ENCODE peak calls at places on chromosomes 1 and 21, in five cellular contexts. Q is K562, V is suprapubic skin, T is transverse colon, W is HCT116. O is an unnamed sample.

GRCh38 chr1:65090406-65090805 is 57.6 kb upstream of the AK4 start:
- DNase-seq in Q (no peak), V (no peak), T (no peak), W (no peak), O (no peak)

GRCh38 chr1:21816602-21817302 is 4.7 kb downstream of the LDLRAD2 start:
- DNase-seq in Q (no peak), V (no peak), T (no peak), W (peak), O (no peak)

GRCh38 chr1:224170748-224171478 is 12.1 kb upstream of the DEGS1 start:
- DNase-seq in Q (peak), V (no peak), T (peak), W (no peak), O (no peak)

GRCh38 chr1:198678301-198678836 is 39.5 kb downstream of the PTPRC start:
- DNase-seq in Q (no peak), V (no peak), T (no peak), W (no peak), O (no peak)

GRCh38 chr1:40133839-40134238 is 27.3 kb upstream of the RLF start:
- DNase-seq in Q (no peak), V (no peak), T (no peak), W (no peak), O (no peak)

GRCh38 chr1:12549460-12550349 is 68.3 kb downstream of the DHRS3 start:
- DNase-seq in Q (peak), V (peak), T (peak), W (peak), O (peak)

GRCh38 chr1:108209456-108210108 is 9.4 kb upstream of the SLC25A24 start:
- DNase-seq in Q (no peak), V (no peak), T (no peak), W (no peak), O (no peak)

GRCh38 chr21:31865429-31865970 is 7.3 kb upstream of the HUNK start:
- DNase-seq in Q (no peak), V (no peak), T (no peak), W (no peak), O (no peak)

GRCh38 chr1:171860696-171861095 is 19.4 kb downstream of the DNM3 start:
- DNase-seq in Q (no peak), V (no peak), T (no peak), W (no peak), O (no peak)

GRCh38 chr1:17665950-17666720 is 89.0 kb upstream of the ACTL8 start:
- DNase-seq in Q (no peak), V (no peak), T (no peak), W (no peak), O (no peak)

GRCh38 chr1:216173315-216173714 is 249.9 kb downstream of the USH2A start:
- DNase-seq in Q (no peak), V (no peak), T (no peak), W (no peak), O (no peak)

GRCh38 chr1:209435654-209436566 is 147.6 kb upstream of the CAMK1G start:
- DNase-seq in Q (peak), V (no peak), T (peak), W (peak), O (peak)

GRCh38 chr1:48916121-48917069 is 139.7 kb upstream of the BEND5 start:
- DNase-seq in Q (no peak), V (no peak), T (no peak), W (peak), O (no peak)

GRCh38 chr1:54922921-54923421 is 36.0 kb upstream of the DHCR24 start:
- DNase-seq in Q (no peak), V (no peak), T (no peak), W (no peak), O (peak)

GRCh38 chr1:172909606-172910326 is 141.0 kb downstream of the TNFSF18 start:
- DNase-seq in Q (no peak), V (no peak), T (no peak), W (no peak), O (no peak)

GRCh38 chr1:38918568-38918967 is 23.1 kb downstream of the RHBDL2 start:
- DNase-seq in Q (no peak), V (no peak), T (no peak), W (no peak), O (no peak)

GRCh38 chr1:157862114-157863070 is 20.8 kb upstream of the CD5L start:
- DNase-seq in Q (no peak), V (no peak), T (no peak), W (no peak), O (no peak)

GRCh38 chr1:228336308-228337030 is 70.2 kb downstream of the TRIM11 start:
- DNase-seq in Q (no peak), V (peak), T (peak), W (no peak), O (no peak)

GRCh38 chr1:30790850-30791778 is 33.5 kb upstream of the LAPTM5 start:
- DNase-seq in Q (no peak), V (no peak), T (no peak), W (no peak), O (no peak)

GRCh38 chr1:147073062-147073432 is 99.2 kb downstream of the PRKAB2 start:
- DNase-seq in Q (no peak), V (no peak), T (no peak), W (no peak), O (no peak)

GRCh38 chr1:209805341-209805781 is 581 bp downstream of the IRF6 start:
- DNase-seq in Q (no peak), V (no peak), T (peak), W (no peak), O (no peak)

GRCh38 chr1:146034976-146035469 is 13.5 kb upstream of the HJV start:
- DNase-seq in Q (no peak), V (no peak), T (no peak), W (no peak), O (no peak)

GRCh38 chr1:184287001-184287400 is 99.8 kb upstream of the C1orf21 start:
- DNase-seq in Q (no peak), V (no peak), T (no peak), W (no peak), O (no peak)

GRCh38 chr1:171062902-171063301 is 27.8 kb upstream of the FMO3 start:
- DNase-seq in Q (no peak), V (no peak), T (no peak), W (no peak), O (no peak)

GRCh38 chr1:41239988-41240610 is 2.0 kb downstream of the SCMH1 start:
- DNase-seq in Q (no peak), V (no peak), T (no peak), W (no peak), O (no peak)

GRCh38 chr1:23759277-23759676 is 16.0 kb downstream of the ELOA start:
- DNase-seq in Q (no peak), V (no peak), T (no peak), W (no peak), O (peak)

GRCh38 chr1:94591791-94592565 is 50.4 kb upstream of the F3 start:
- DNase-seq in Q (no peak), V (no peak), T (no peak), W (no peak), O (no peak)

GRCh38 chr1:93554883-93555872 is 107.3 kb downstream of the FNBP1L start:
- DNase-seq in Q (peak), V (no peak), T (no peak), W (no peak), O (no peak)

GRCh38 chr21:46211786-46212720 is 16.5 kb downstream of the LSS start:
- DNase-seq in Q (no peak), V (peak), T (no peak), W (no peak), O (no peak)

GRCh38 chr1:214440219-214440965 is 111.0 kb downstream of the PTPN14 start:
- DNase-seq in Q (no peak), V (no peak), T (no peak), W (no peak), O (no peak)

GRCh38 chr1:27111771-27112573 is 43.0 kb downstream of the SLC9A1 start:
- DNase-seq in Q (peak), V (no peak), T (peak), W (peak), O (peak)

GRCh38 chr1:215547009-215547408 is 20.1 kb upstream of the KCTD3 start:
- DNase-seq in Q (no peak), V (no peak), T (no peak), W (no peak), O (no peak)

GRCh38 chr1:179366093-179366800 is 476 bp downstream of the AXDND1 start:
- DNase-seq in Q (no peak), V (no peak), T (no peak), W (no peak), O (no peak)

GRCh38 chr21:43370888-43371570 is 55.9 kb downstream of the SIK1 start:
- DNase-seq in Q (no peak), V (no peak), T (no peak), W (no peak), O (no peak)

GRCh38 chr1:31788825-31789256 is 24.7 kb upstream of the ADGRB2 start:
- DNase-seq in Q (peak), V (no peak), T (no peak), W (no peak), O (no peak)

GRCh38 chr1:92299477-92300125 is 742 bp downstream of the RPAP2 start:
- DNase-seq in Q (no peak), V (no peak), T (no peak), W (no peak), O (no peak)

GRCh38 chr1:24929876-24930702 is at the start of gene RUNX3:
- DNase-seq in Q (peak), V (no peak), T (peak), W (peak), O (peak)

GRCh38 chr1:155324717-155325595 is 4.3 kb downstream of the RUSC1 start:
- DNase-seq in Q (peak), V (peak), T (peak), W (peak), O (peak)

DNA sequence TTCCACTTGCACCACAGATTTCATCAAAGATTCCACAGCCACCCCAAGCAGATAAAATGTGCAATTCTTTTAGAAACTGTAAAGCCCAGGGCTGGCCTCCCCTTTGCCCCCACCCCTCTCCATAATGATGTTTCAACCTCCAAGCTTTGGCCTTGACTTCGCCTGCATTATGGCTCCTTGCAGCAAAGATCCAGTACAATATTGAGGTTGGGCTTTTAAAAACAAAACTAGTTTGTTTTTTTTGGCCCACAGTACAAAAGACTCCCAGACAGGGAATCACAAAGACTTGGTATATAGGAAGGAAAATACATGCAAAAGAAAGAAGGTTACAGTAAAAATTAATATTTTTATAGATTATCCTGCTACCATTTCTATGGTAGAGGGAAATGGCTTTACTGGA is 356.5 kb upstream of the PTBP2 start:
- DNase-seq in Q (no peak), V (no peak), T (no peak), W (no peak), O (no peak)
- TF ChIP-seq CTCF in Q (no peak), V (no peak), T (no peak), W (no peak), O (no peak)

DNA sequence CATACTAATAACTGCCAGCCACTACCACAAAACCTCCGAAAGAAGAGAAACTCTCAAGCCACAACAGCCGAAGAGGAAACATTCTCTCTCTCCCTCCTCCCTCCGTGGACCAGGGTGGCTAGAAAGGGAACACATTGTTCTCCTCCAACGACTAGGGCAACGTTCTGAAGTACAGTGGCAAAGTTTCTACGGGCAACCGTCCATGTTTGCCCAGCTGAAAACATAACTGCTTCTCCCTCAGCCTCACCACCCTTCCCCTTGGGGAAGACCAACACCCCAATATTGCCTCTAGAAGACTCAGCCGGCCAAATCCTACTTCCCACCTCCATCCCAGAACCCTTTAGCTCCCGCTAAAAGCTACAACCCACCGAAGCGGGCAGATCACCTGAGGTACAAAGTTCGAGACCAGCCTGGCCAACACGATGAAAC is 2.0 kb downstream of the GLUL start:
- DNase-seq in Q (no peak), V (no peak), T (peak), W (no peak), O (peak)
- TF ChIP-seq POLR2AphosphoS5 in Q (peak), V (no peak), T (peak), W (no peak), O (peak)

GRCh38 chr1:162265983-162266382 is 110.7 kb downstream of the SPATA46 start:
- DNase-seq in Q (no peak), V (no peak), T (no peak), W (no peak), O (no peak)
- H3K4me3 ChIP-seq in Q (no peak), V (no peak), T (no peak), W (no peak), O (no peak)

GRCh38 chr1:165679282-165680036 is 18.9 kb downstream of the ALDH9A1 start:
- DNase-seq in Q (no peak), V (no peak), T (no peak), W (no peak), O (no peak)
- TF ChIP-seq CTCF in Q (no peak), V (no peak), T (no peak), W (peak), O (no peak)

O was measured in prostate gland.